ENCODE peak calls at places on chromosome 2, in six cellular contexts. D is PC-3, T is IMR-90, Z is SK-N-SH, C is mammary epithelial cell, K is K562. E is an unnamed sample. For H4K20me1, the result is how much of the 10 kb centered on the place peaks cover.

GRCh38 chr2:103809946-103810345 is 1044.0 kb upstream of the POU3F3 start:
- DNase-seq in D (no peak), T (no peak), Z (no peak), C (no peak), K (no peak), E (no peak)

GRCh38 chr2:179788104-179788503 is 73.3 kb downstream of the ZNF385B start:
- DNase-seq in D (no peak), T (no peak), Z (no peak), C (no peak), K (peak), E (no peak)

GRCh38 chr2:98172951-98173350 is 86.0 kb downstream of the VWA3B start:
- DNase-seq in D (no peak), T (no peak), Z (no peak), C (no peak), K (no peak), E (no peak)

GRCh38 chr2:28318023-28318422 is 74.6 kb upstream of the FOSL2 start:
- DNase-seq in D (no peak), T (no peak), Z (no peak), C (no peak), K (peak), E (no peak)

GRCh38 chr2:27893031-27893430 is 2.5 kb downstream of the BABAM2 start:
- DNase-seq in D (no peak), T (no peak), Z (no peak), C (no peak), K (no peak), E (no peak)

GRCh38 chr2:28695245-28695647 is 56.4 kb upstream of the PPP1CB start:
- DNase-seq in D (no peak), T (no peak), Z (no peak), C (no peak), K (no peak), E (no peak)

GRCh38 chr2:234971494-234971893 is 19.7 kb downstream of the SH3BP4 start:
- DNase-seq in D (no peak), T (no peak), Z (no peak), C (no peak), K (no peak), E (no peak)

GRCh38 chr2:191867507-191867847 is 20.6 kb upstream of the CAVIN2 start:
- DNase-seq in D (no peak), T (no peak), Z (no peak), C (no peak), K (no peak), E (no peak)

GRCh38 chr2:122955761-122956160 is 1069.3 kb upstream of the CNTNAP5 start:
- DNase-seq in D (no peak), T (no peak), Z (no peak), C (no peak), K (no peak), E (no peak)

GRCh38 chr2:239264838-239265651 is 135.8 kb downstream of the HDAC4 start:
- DNase-seq in D (peak), T (peak), Z (no peak), C (no peak), K (peak), E (peak)

GRCh38 chr2:240800241-240800640 is 19.8 kb downstream of the KIF1A start:
- DNase-seq in D (no peak), T (peak), Z (no peak), C (no peak), K (no peak), E (no peak)

GRCh38 chr2:136141510-136142154 is 23.7 kb upstream of the CXCR4 start:
- DNase-seq in D (no peak), T (no peak), Z (peak), C (peak), K (peak), E (no peak)

GRCh38 chr2:157837851-157838441 is 38.2 kb downstream of the ACVR1 start:
- DNase-seq in D (no peak), T (peak), Z (peak), C (peak), K (peak), E (no peak)

GRCh38 chr2:38973266-38973665 is 83.6 kb downstream of the ARHGEF33 start:
- DNase-seq in D (no peak), T (no peak), Z (no peak), C (no peak), K (no peak), E (no peak)

GRCh38 chr2:8481463-8482009 is 200.3 kb upstream of the ID2 start:
- DNase-seq in D (peak), T (no peak), Z (no peak), C (no peak), K (no peak), E (peak)

GRCh38 chr2:118723394-118723793 is 124.1 kb downstream of the EN1 start:
- DNase-seq in D (peak), T (no peak), Z (no peak), C (no peak), K (no peak), E (no peak)

GRCh38 chr2:86632672-86633071 is 9.0 kb upstream of the RNF103 start:
- DNase-seq in D (peak), T (no peak), Z (no peak), C (no peak), K (no peak), E (no peak)

GRCh38 chr2:188610827-188611226 is 319.2 kb downstream of the GULP1 start:
- DNase-seq in D (no peak), T (peak), Z (no peak), C (no peak), K (no peak), E (no peak)

GRCh38 chr2:130158631-130159030 is 13.7 kb upstream of the CCDC74B start:
- DNase-seq in D (no peak), T (no peak), Z (no peak), C (no peak), K (no peak), E (no peak)

GRCh38 chr2:20635096-20635475 is 15.8 kb downstream of the HS1BP3 start:
- DNase-seq in D (no peak), T (no peak), Z (no peak), C (no peak), K (no peak), E (no peak)

GRCh38 chr2:46329803-46330775 is 32.9 kb downstream of the EPAS1 start:
- DNase-seq in D (peak), T (peak), Z (no peak), C (peak), K (no peak), E (no peak)

GRCh38 chr2:168208652-168209051 is 38.7 kb downstream of the STK39 start:
- DNase-seq in D (peak), T (no peak), Z (no peak), C (peak), K (peak), E (no peak)

GRCh38 chr2:202780514-202781021 is 91.0 kb downstream of the ICA1L start:
- DNase-seq in D (peak), T (peak), Z (no peak), C (peak), K (no peak), E (no peak)

GRCh38 chr2:187360286-187360685 is 87.8 kb downstream of the CALCRL start:
- DNase-seq in D (peak), T (no peak), Z (no peak), C (peak), K (no peak), E (no peak)

GRCh38 chr2:103788875-103789715 is 1027.3 kb downstream of the TMEM182 start:
- DNase-seq in D (peak), T (no peak), Z (no peak), C (no peak), K (no peak), E (no peak)

GRCh38 chr2:33215299-33215698 is 261.1 kb upstream of the RASGRP3 start:
- DNase-seq in D (peak), T (peak), Z (no peak), C (peak), K (no peak), E (no peak)

GRCh38 chr2:215530191-215530968 is 94.5 kb upstream of the FN1 start:
- DNase-seq in D (peak), T (peak), Z (no peak), C (peak), K (no peak), E (no peak)

GRCh38 chr2:143029141-143029540 is 100.1 kb upstream of the ARHGAP15 start:
- DNase-seq in D (peak), T (peak), Z (no peak), C (peak), K (no peak), E (no peak)

GRCh38 chr2:73142937-73143336 is 30.2 kb upstream of the RAB11FIP5 start:
- DNase-seq in D (no peak), T (no peak), Z (no peak), C (no peak), K (no peak), E (no peak)

GRCh38 chr2:191521608-191522208 is 156.2 kb upstream of the NABP1 start:
- DNase-seq in D (peak), T (peak), Z (peak), C (peak), K (peak), E (peak)

GRCh38 chr2:239193925-239194687 is 206.7 kb downstream of the HDAC4 start:
- DNase-seq in D (no peak), T (no peak), Z (no peak), C (no peak), K (no peak), E (no peak)

GRCh38 chr2:45885111-45885685 is 233.7 kb downstream of the PRKCE start:
- DNase-seq in D (no peak), T (no peak), Z (peak), C (no peak), K (no peak), E (no peak)

GRCh38 chr2:30294147-30294546 is 62.8 kb downstream of the LBH start:
- DNase-seq in D (no peak), T (no peak), Z (no peak), C (no peak), K (no peak), E (no peak)

GRCh38 chr2:224922142-224922727 is 120.0 kb downstream of the DOCK10 start:
- DNase-seq in D (no peak), T (peak), Z (no peak), C (no peak), K (no peak), E (peak)

GRCh38 chr2:169461143-169461542 is 18.2 kb upstream of the BBS5 start:
- DNase-seq in D (no peak), T (no peak), Z (no peak), C (no peak), K (no peak), E (no peak)

GRCh38 chr2:219142329-219142728 is 18.3 kb downstream of the NHEJ1 start:
- DNase-seq in D (peak), T (peak), Z (peak), C (peak), K (no peak), E (no peak)

GRCh38 chr2:235008584-235009044 is 56.8 kb downstream of the SH3BP4 start:
- DNase-seq in D (peak), T (no peak), Z (no peak), C (peak), K (no peak), E (no peak)

GRCh38 chr2:99793022-99793421 is 303.2 kb upstream of the REV1 start:
- DNase-seq in D (no peak), T (peak), Z (no peak), C (no peak), K (no peak), E (no peak)
- H4K20me1 ChIP-seq in D (under half), T (under half), Z (under half), C (under half), K (under half), E (under half)

GRCh38 chr2:71291398-71291797 is 40.2 kb upstream of the ZNF638 start:
- DNase-seq in D (no peak), T (no peak), Z (no peak), C (peak), K (no peak), E (no peak)
- TF ChIP-seq CTCF in D (no peak), T (no peak), Z (no peak), C (no peak), K (no peak), E (no peak)

DNA sequence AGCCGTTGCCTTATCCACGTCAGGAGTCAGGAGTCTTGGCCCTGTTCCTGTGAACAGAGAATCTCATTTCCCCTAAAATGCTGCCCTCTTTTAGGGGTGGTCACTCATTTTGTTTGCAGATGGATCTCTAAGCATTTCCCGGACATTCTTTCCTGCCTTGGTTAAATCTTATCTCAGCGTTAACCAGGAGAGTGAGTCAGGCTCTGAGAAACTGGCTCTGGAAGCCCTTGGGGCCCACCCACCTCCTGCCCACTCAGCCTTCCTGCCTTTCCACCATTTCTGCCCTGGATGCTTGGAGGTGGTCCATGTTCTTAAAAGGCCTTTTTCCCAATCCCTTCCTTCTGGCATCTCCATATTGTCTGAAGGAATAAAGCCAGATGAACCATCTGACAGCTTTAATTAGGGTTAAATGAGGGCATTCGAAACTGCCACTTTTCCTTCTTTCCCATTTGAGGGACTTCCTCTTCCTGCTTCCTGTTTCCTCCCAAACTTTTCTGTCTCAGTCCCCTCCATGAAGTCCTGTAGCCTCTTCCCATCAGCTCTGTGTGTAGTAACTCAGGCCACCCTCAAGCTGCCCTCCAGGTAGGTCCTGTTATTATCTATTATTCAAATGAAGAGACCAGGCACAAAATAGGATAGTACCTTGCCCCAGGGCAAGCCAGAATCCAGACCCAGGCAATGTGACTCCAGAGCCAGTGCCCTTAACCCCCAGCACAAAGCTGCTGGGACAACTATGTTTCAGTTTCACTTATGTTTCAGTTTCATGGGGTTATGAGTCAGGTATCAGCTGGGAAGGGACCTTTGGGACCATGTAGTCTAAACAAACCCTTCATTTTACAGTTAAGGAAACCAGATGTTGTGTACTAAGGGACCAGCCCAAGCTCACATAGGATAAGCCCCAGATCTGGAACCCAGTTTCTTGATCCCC is 9.7 kb downstream of the HK2 start:
- DNase-seq in D (peak), T (peak), Z (no peak), C (peak), K (no peak), E (peak)
- H4K20me1 ChIP-seq in D (under half), T (half or more), Z (under half), C (under half), K (half or more), E (under half)

DNA sequence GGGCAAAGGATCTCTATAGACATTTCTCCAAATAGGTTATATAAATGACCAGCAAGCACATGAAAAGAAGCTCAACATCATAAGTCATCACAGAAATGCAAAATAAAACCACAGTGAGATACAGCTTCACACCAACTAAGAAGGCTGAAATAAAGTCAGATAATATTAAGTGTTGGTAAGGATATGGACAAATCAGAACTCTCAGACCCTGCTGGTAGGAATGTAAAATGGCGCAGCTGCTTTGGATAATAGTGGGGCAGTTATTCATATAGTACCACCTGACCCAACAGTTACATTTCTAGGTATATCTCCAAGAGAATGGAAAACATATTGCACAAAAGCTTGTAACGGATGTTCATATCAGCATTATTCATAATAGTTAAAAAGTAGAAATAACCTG is 14.0 kb downstream of the EPB41L5 start:
- DNase-seq in D (no peak), T (no peak), Z (no peak), C (no peak), K (no peak), E (no peak)
- TF ChIP-seq CTCF in D (peak), T (peak), Z (peak), C (no peak), K (no peak), E (no peak)

DNA sequence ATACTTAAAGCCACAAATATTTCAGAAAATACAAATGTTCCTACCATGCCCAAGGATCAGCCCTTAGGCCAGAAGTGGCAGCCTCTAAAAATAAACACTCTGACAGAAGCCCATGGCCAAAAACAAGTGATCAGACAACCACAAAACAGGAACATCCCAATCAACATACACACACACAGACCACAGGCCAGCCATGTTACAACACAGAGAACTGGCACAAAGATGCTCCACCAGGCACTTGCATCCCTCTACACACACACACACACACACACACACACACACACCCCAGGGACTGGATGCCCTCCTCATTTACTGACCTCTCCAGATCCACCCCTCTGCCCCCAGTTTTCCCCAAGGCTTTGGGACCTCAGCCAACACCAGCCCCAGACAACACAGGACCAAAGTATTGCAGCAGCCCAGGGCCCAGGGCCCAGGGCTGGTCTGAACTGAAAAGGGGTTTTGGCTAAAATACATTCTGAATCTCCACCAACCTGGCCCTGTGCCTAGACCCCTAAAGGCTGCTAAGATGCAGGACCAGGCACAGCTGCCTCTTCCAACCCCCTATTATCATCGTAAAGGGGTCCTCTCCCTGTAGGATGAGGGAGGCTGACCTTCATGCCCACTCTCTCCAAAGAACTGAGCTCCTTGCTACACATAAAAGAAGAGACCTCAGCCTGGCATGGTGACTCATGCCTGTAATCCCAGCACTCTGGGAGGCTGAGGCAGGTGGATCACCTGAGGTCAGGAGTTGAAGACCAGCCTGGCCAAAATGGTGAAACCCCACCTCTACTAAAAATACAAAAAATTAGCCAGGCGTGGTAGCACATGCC is 151.4 kb downstream of the TNS1 start:
- DNase-seq in D (peak), T (peak), Z (peak), C (peak), K (no peak), E (no peak)
- H4K20me1 ChIP-seq in D (under half), T (half or more), Z (under half), C (under half), K (under half), E (under half)

DNA sequence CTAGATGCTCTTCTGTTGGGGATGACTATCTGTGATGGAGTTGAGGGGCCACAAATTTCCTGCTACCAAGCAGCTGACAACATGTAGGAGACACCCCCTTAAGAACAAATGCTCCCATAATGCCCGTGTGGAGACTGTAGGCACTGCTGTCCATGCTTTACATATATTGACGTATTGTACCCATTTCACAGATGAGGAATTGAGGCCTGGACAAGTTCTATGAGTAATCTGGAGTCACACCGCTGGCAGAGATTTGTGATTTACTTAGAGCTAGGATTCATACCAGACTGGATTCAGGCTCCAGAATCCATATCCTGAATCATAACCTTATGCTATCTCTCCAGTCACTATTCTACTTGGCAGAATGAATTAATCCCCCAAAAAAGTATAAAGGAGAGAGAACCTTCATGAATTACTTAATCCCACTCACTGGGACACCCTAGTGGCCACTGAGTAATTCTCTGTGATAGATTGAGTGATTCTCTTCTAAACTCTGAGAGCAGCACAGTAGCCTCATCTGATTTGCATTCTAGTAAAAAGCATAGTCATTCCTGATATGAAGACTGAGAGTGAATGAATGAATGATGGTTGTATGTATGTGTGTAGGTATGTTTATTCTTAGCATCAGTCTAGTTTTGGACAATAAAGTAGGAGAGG is 460.7 kb upstream of the MEIS1 start:
- DNase-seq in D (peak), T (no peak), Z (no peak), C (no peak), K (peak), E (no peak)
- TF ChIP-seq CTCF in D (peak), T (no peak), Z (peak), C (no peak), K (peak), E (peak)

GRCh38 chr2:37848451-37848850 is 76.6 kb upstream of the RMDN2 start:
- DNase-seq in D (no peak), T (no peak), Z (no peak), C (peak), K (no peak), E (no peak)
- H4K20me1 ChIP-seq in D (under half), T (under half), Z (under half), C (under half), K (under half), E (under half)

GRCh38 chr2:110114007-110114591 is 1.5 kb downstream of the MALL start:
- DNase-seq in D (peak), T (no peak), Z (no peak), C (peak), K (no peak), E (no peak)
- TF ChIP-seq CTCF in D (peak), T (no peak), Z (peak), C (peak), K (no peak), E (no peak)

E was measured in OCI-LY7.